ENCODE peak calls at places on chromosomes 16 and 17, in eight cellular contexts. One of them, this sample, is unnamed.

GRCh38 chr16:53743149-53743566 is 39.2 kb downstream of the FTO start:
- DNase-seq in smooth muscle cell of the brain vasculature: no peak
- DNase-seq in A549: peak; percentile 70
- DNase-seq in effector memory CD4-positive, alpha-beta T cell: no peak
- DNase-seq in GM13977: no peak
- DNase-seq in kidney tubule cell: peak; percentile 44
- DNase-seq in left ventricle myocardium inferior: no peak
- DNase-seq in astrocyte of the cerebellum: no peak
- DNase-seq in this sample: no peak

GRCh38 chr17:75065562-75066151 is 18.6 kb downstream of the KCTD2 start:
- DNase-seq in smooth muscle cell of the brain vasculature: no peak
- DNase-seq in GM13977: peak; percentile 59
- DNase-seq in A549: no peak
- DNase-seq in left ventricle myocardium inferior: no peak
- DNase-seq in astrocyte of the cerebellum: no peak
- DNase-seq in kidney tubule cell: peak; percentile 55
- DNase-seq in effector memory CD4-positive, alpha-beta T cell: no peak
- DNase-seq in this sample: no peak

GRCh38 chr16:66740010-66740409 is 11.4 kb downstream of the DYNC1LI2 start:
- DNase-seq in effector memory CD4-positive, alpha-beta T cell: no peak
- DNase-seq in astrocyte of the cerebellum: no peak
- DNase-seq in left ventricle myocardium inferior: no peak
- DNase-seq in smooth muscle cell of the brain vasculature: no peak
- DNase-seq in GM13977: peak; percentile 64
- DNase-seq in A549: peak; percentile 51
- DNase-seq in kidney tubule cell: peak; percentile 53
- DNase-seq in this sample: peak; percentile 47

GRCh38 chr16:72884037-72884436 is 163.9 kb downstream of the ZFHX3 start:
- DNase-seq in smooth muscle cell of the brain vasculature: no peak
- DNase-seq in A549: no peak
- DNase-seq in GM13977: no peak
- DNase-seq in astrocyte of the cerebellum: no peak
- DNase-seq in left ventricle myocardium inferior: no peak
- DNase-seq in effector memory CD4-positive, alpha-beta T cell: no peak
- DNase-seq in kidney tubule cell: no peak
- DNase-seq in this sample: no peak

GRCh38 chr16:57893559-57894389 is 77.2 kb downstream of the CNGB1 start:
- DNase-seq in GM13977: no peak
- DNase-seq in A549: peak; percentile 96
- DNase-seq in kidney tubule cell: peak; percentile 99
- DNase-seq in left ventricle myocardium inferior: no peak
- DNase-seq in effector memory CD4-positive, alpha-beta T cell: no peak
- DNase-seq in astrocyte of the cerebellum: peak; percentile 40
- DNase-seq in smooth muscle cell of the brain vasculature: no peak
- DNase-seq in this sample: peak; percentile 9

GRCh38 chr16:84367750-84368320 is 503 bp upstream of the ATP2C2 start:
- DNase-seq in left ventricle myocardium inferior: no peak
- DNase-seq in smooth muscle cell of the brain vasculature: no peak
- DNase-seq in GM13977: no peak
- DNase-seq in kidney tubule cell: no peak
- DNase-seq in astrocyte of the cerebellum: no peak
- DNase-seq in effector memory CD4-positive, alpha-beta T cell: no peak
- DNase-seq in A549: no peak
- DNase-seq in this sample: no peak

GRCh38 chr16:70608516-70608915 is 37.8 kb upstream of the IL34 start:
- DNase-seq in smooth muscle cell of the brain vasculature: no peak
- DNase-seq in effector memory CD4-positive, alpha-beta T cell: no peak
- DNase-seq in astrocyte of the cerebellum: no peak
- DNase-seq in GM13977: no peak
- DNase-seq in A549: no peak
- DNase-seq in left ventricle myocardium inferior: no peak
- DNase-seq in kidney tubule cell: peak; percentile 6
- DNase-seq in this sample: no peak

GRCh38 chr17:4551141-4551540 is 4.0 kb downstream of the MYBBP1A start:
- DNase-seq in effector memory CD4-positive, alpha-beta T cell: no peak
- DNase-seq in smooth muscle cell of the brain vasculature: no peak
- DNase-seq in kidney tubule cell: no peak
- DNase-seq in astrocyte of the cerebellum: no peak
- DNase-seq in left ventricle myocardium inferior: no peak
- DNase-seq in GM13977: no peak
- DNase-seq in A549: peak; percentile 62
- DNase-seq in this sample: no peak

GRCh38 chr17:6028294-6028693 is 41.9 kb upstream of the WSCD1 start:
- DNase-seq in left ventricle myocardium inferior: no peak
- DNase-seq in GM13977: no peak
- DNase-seq in A549: no peak
- DNase-seq in effector memory CD4-positive, alpha-beta T cell: no peak
- DNase-seq in astrocyte of the cerebellum: no peak
- DNase-seq in smooth muscle cell of the brain vasculature: no peak
- DNase-seq in kidney tubule cell: peak; percentile 49
- DNase-seq in this sample: no peak

GRCh38 chr17:7929158-7930029 is at the start of gene KCNAB3:
- DNase-seq in effector memory CD4-positive, alpha-beta T cell: no peak
- DNase-seq in left ventricle myocardium inferior: peak; percentile 27
- DNase-seq in kidney tubule cell: no peak
- DNase-seq in A549: peak; percentile 32
- DNase-seq in astrocyte of the cerebellum: peak; percentile 33
- DNase-seq in GM13977: no peak
- DNase-seq in smooth muscle cell of the brain vasculature: peak; percentile 24
- DNase-seq in this sample: peak; percentile 66

GRCh38 chr17:75733471-75733870 is 12.2 kb downstream of the ITGB4 start:
- DNase-seq in left ventricle myocardium inferior: no peak
- DNase-seq in kidney tubule cell: no peak
- DNase-seq in A549: no peak
- DNase-seq in astrocyte of the cerebellum: no peak
- DNase-seq in smooth muscle cell of the brain vasculature: no peak
- DNase-seq in GM13977: no peak
- DNase-seq in effector memory CD4-positive, alpha-beta T cell: no peak
- DNase-seq in this sample: no peak

GRCh38 chr17:410674-411401 is 58.2 kb upstream of the RPH3AL start:
- DNase-seq in effector memory CD4-positive, alpha-beta T cell: peak; percentile 55
- DNase-seq in GM13977: no peak
- DNase-seq in A549: peak; percentile 42
- DNase-seq in kidney tubule cell: peak; percentile 36
- DNase-seq in left ventricle myocardium inferior: no peak
- DNase-seq in astrocyte of the cerebellum: no peak
- DNase-seq in smooth muscle cell of the brain vasculature: no peak
- DNase-seq in this sample: peak; percentile 30

GRCh38 chr16:77273-77806 is 685 bp upstream of the MPG start:
- DNase-seq in kidney tubule cell: peak; percentile 43
- DNase-seq in A549: peak; percentile 73
- DNase-seq in effector memory CD4-positive, alpha-beta T cell: no peak
- DNase-seq in GM13977: peak; percentile 82
- DNase-seq in astrocyte of the cerebellum: no peak
- DNase-seq in smooth muscle cell of the brain vasculature: no peak
- DNase-seq in left ventricle myocardium inferior: peak; percentile 67
- DNase-seq in this sample: no peak

GRCh38 chr17:82475458-82475857 is 16.9 kb downstream of the NARF start:
- DNase-seq in astrocyte of the cerebellum: no peak
- DNase-seq in kidney tubule cell: no peak
- DNase-seq in left ventricle myocardium inferior: no peak
- DNase-seq in smooth muscle cell of the brain vasculature: no peak
- DNase-seq in effector memory CD4-positive, alpha-beta T cell: no peak
- DNase-seq in A549: no peak
- DNase-seq in GM13977: no peak
- DNase-seq in this sample: no peak

GRCh38 chr17:28712037-28712704 is 483 bp upstream of the PROCA1 start:
- DNase-seq in effector memory CD4-positive, alpha-beta T cell: peak; percentile 45
- DNase-seq in kidney tubule cell: no peak
- DNase-seq in astrocyte of the cerebellum: no peak
- DNase-seq in smooth muscle cell of the brain vasculature: no peak
- DNase-seq in A549: no peak
- DNase-seq in left ventricle myocardium inferior: peak; percentile 63
- DNase-seq in GM13977: peak; percentile 85
- DNase-seq in this sample: no peak

GRCh38 chr17:4534928-4535666 is 20.1 kb downstream of the MYBBP1A start:
- DNase-seq in effector memory CD4-positive, alpha-beta T cell: no peak
- DNase-seq in astrocyte of the cerebellum: no peak
- DNase-seq in kidney tubule cell: no peak
- DNase-seq in A549: no peak
- DNase-seq in smooth muscle cell of the brain vasculature: no peak
- DNase-seq in GM13977: no peak
- DNase-seq in left ventricle myocardium inferior: no peak
- DNase-seq in this sample: peak; percentile 68

GRCh38 chr17:16439303-16439791 is 24.0 kb downstream of the TRPV2 start:
- DNase-seq in astrocyte of the cerebellum: no peak
- DNase-seq in left ventricle myocardium inferior: no peak
- DNase-seq in smooth muscle cell of the brain vasculature: no peak
- DNase-seq in GM13977: no peak
- DNase-seq in A549: no peak
- DNase-seq in effector memory CD4-positive, alpha-beta T cell: no peak
- DNase-seq in kidney tubule cell: peak; percentile 49
- DNase-seq in this sample: no peak

GRCh38 chr17:5587431-5588032 is 3.2 kb upstream of the NLRP1 start:
- DNase-seq in GM13977: peak; percentile 74
- DNase-seq in A549: peak; percentile 79
- DNase-seq in astrocyte of the cerebellum: peak; percentile 70
- DNase-seq in left ventricle myocardium inferior: no peak
- DNase-seq in effector memory CD4-positive, alpha-beta T cell: no peak
- DNase-seq in kidney tubule cell: peak; percentile 80
- DNase-seq in smooth muscle cell of the brain vasculature: peak; percentile 52
- DNase-seq in this sample: peak; percentile 78

GRCh38 chr16:11530171-11530940 is 56.4 kb downstream of the LITAF start:
- DNase-seq in left ventricle myocardium inferior: no peak
- DNase-seq in kidney tubule cell: peak; percentile 66
- DNase-seq in GM13977: no peak
- DNase-seq in smooth muscle cell of the brain vasculature: no peak
- DNase-seq in astrocyte of the cerebellum: no peak
- DNase-seq in A549: peak; percentile 59
- DNase-seq in effector memory CD4-positive, alpha-beta T cell: no peak
- DNase-seq in this sample: no peak

GRCh38 chr16:65909310-65910050 is 457.0 kb upstream of the CDH5 start:
- DNase-seq in A549: no peak
- DNase-seq in astrocyte of the cerebellum: no peak
- DNase-seq in GM13977: no peak
- DNase-seq in kidney tubule cell: no peak
- DNase-seq in effector memory CD4-positive, alpha-beta T cell: no peak
- DNase-seq in left ventricle myocardium inferior: no peak
- DNase-seq in smooth muscle cell of the brain vasculature: no peak
- DNase-seq in this sample: no peak

GRCh38 chr17:36608794-36609497 is 7.6 kb downstream of the MRM1 start:
- DNase-seq in kidney tubule cell: peak; percentile 56
- DNase-seq in A549: peak; percentile 62
- DNase-seq in astrocyte of the cerebellum: peak; percentile 41
- DNase-seq in GM13977: no peak
- DNase-seq in smooth muscle cell of the brain vasculature: no peak
- DNase-seq in effector memory CD4-positive, alpha-beta T cell: no peak
- DNase-seq in left ventricle myocardium inferior: peak; percentile 27
- DNase-seq in this sample: no peak

GRCh38 chr17:79097226-79098055 is 22.8 kb downstream of the ENGASE start:
- DNase-seq in effector memory CD4-positive, alpha-beta T cell: no peak
- DNase-seq in left ventricle myocardium inferior: no peak
- DNase-seq in smooth muscle cell of the brain vasculature: no peak
- DNase-seq in astrocyte of the cerebellum: no peak
- DNase-seq in A549: no peak
- DNase-seq in GM13977: no peak
- DNase-seq in kidney tubule cell: no peak
- DNase-seq in this sample: no peak

GRCh38 chr17:29615492-29616299 is 7.0 kb downstream of the CORO6 start:
- DNase-seq in effector memory CD4-positive, alpha-beta T cell: peak; percentile 82
- DNase-seq in kidney tubule cell: peak; percentile 80
- DNase-seq in GM13977: peak; percentile 96
- DNase-seq in smooth muscle cell of the brain vasculature: no peak
- DNase-seq in A549: peak; percentile 73
- DNase-seq in astrocyte of the cerebellum: no peak
- DNase-seq in left ventricle myocardium inferior: peak; percentile 87
- DNase-seq in this sample: peak; percentile 96

GRCh38 chr17:50051606-50052005 is 4.3 kb upstream of the ITGA3 start:
- DNase-seq in astrocyte of the cerebellum: no peak
- DNase-seq in kidney tubule cell: no peak
- DNase-seq in GM13977: no peak
- DNase-seq in effector memory CD4-positive, alpha-beta T cell: no peak
- DNase-seq in smooth muscle cell of the brain vasculature: no peak
- DNase-seq in left ventricle myocardium inferior: no peak
- DNase-seq in A549: no peak
- DNase-seq in this sample: no peak

GRCh38 chr16:425740-426114 is 278 bp downstream of the RAB11FIP3 start:
- DNase-seq in A549: no peak
- DNase-seq in smooth muscle cell of the brain vasculature: no peak
- DNase-seq in astrocyte of the cerebellum: no peak
- DNase-seq in GM13977: no peak
- DNase-seq in kidney tubule cell: no peak
- DNase-seq in left ventricle myocardium inferior: no peak
- DNase-seq in effector memory CD4-positive, alpha-beta T cell: peak; percentile 11
- DNase-seq in this sample: no peak

GRCh38 chr16:88534731-88535141 is 35.5 kb upstream of the ZC3H18 start:
- DNase-seq in A549: peak; percentile 69
- DNase-seq in kidney tubule cell: peak; percentile 54
- DNase-seq in effector memory CD4-positive, alpha-beta T cell: no peak
- DNase-seq in left ventricle myocardium inferior: peak; percentile 57
- DNase-seq in smooth muscle cell of the brain vasculature: no peak
- DNase-seq in astrocyte of the cerebellum: no peak
- DNase-seq in GM13977: peak; percentile 80
- DNase-seq in this sample: no peak

GRCh38 chr16:61823326-61823725 is 212.9 kb downstream of the CDH8 start:
- DNase-seq in astrocyte of the cerebellum: no peak
- DNase-seq in smooth muscle cell of the brain vasculature: no peak
- DNase-seq in left ventricle myocardium inferior: no peak
- DNase-seq in A549: no peak
- DNase-seq in kidney tubule cell: no peak
- DNase-seq in effector memory CD4-positive, alpha-beta T cell: no peak
- DNase-seq in GM13977: no peak
- DNase-seq in this sample: no peak

GRCh38 chr16:1907226-1907849 is 10.9 kb downstream of the HS3ST6 start:
- DNase-seq in effector memory CD4-positive, alpha-beta T cell: no peak
- DNase-seq in GM13977: no peak
- DNase-seq in astrocyte of the cerebellum: no peak
- DNase-seq in A549: no peak
- DNase-seq in left ventricle myocardium inferior: no peak
- DNase-seq in smooth muscle cell of the brain vasculature: no peak
- DNase-seq in kidney tubule cell: no peak
- DNase-seq in this sample: no peak

GRCh38 chr16:57265850-57266530 is 18.5 kb downstream of the PLLP start:
- DNase-seq in effector memory CD4-positive, alpha-beta T cell: no peak
- DNase-seq in astrocyte of the cerebellum: peak; percentile 26
- DNase-seq in smooth muscle cell of the brain vasculature: no peak
- DNase-seq in kidney tubule cell: peak; percentile 89
- DNase-seq in left ventricle myocardium inferior: peak; percentile 81
- DNase-seq in GM13977: no peak
- DNase-seq in A549: no peak
- DNase-seq in this sample: peak; percentile 81

GRCh38 chr16:68200120-68200783 is 35.7 kb downstream of the ESRP2 start:
- DNase-seq in effector memory CD4-positive, alpha-beta T cell: no peak
- DNase-seq in GM13977: peak; percentile 28
- DNase-seq in kidney tubule cell: no peak
- DNase-seq in A549: peak; percentile 13
- DNase-seq in left ventricle myocardium inferior: no peak
- DNase-seq in astrocyte of the cerebellum: peak; percentile 1
- DNase-seq in smooth muscle cell of the brain vasculature: no peak
- DNase-seq in this sample: no peak

GRCh38 chr16:27154573-27155521 is 48.5 kb upstream of the KDM8 start:
- DNase-seq in kidney tubule cell: peak; percentile 21
- DNase-seq in effector memory CD4-positive, alpha-beta T cell: peak; percentile 24
- DNase-seq in smooth muscle cell of the brain vasculature: no peak
- DNase-seq in astrocyte of the cerebellum: no peak
- DNase-seq in GM13977: peak; percentile 72
- DNase-seq in A549: peak; percentile 31
- DNase-seq in left ventricle myocardium inferior: peak; percentile 63
- DNase-seq in this sample: peak; percentile 9

GRCh38 chr17:41734139-41734948 is at the start of gene HAP1:
- DNase-seq in effector memory CD4-positive, alpha-beta T cell: no peak
- DNase-seq in GM13977: no peak
- DNase-seq in smooth muscle cell of the brain vasculature: no peak
- DNase-seq in A549: peak; percentile 76
- DNase-seq in left ventricle myocardium inferior: no peak
- DNase-seq in astrocyte of the cerebellum: no peak
- DNase-seq in kidney tubule cell: peak; percentile 44
- DNase-seq in this sample: peak; percentile 13

GRCh38 chr17:82289822-82290541 is 16.5 kb upstream of the CSNK1D start:
- DNase-seq in astrocyte of the cerebellum: no peak
- DNase-seq in smooth muscle cell of the brain vasculature: no peak
- DNase-seq in left ventricle myocardium inferior: no peak
- DNase-seq in kidney tubule cell: no peak
- DNase-seq in effector memory CD4-positive, alpha-beta T cell: no peak
- DNase-seq in GM13977: no peak
- DNase-seq in A549: no peak
- DNase-seq in this sample: no peak

GRCh38 chr17:47685556-47686275 is 8.2 kb upstream of the TBKBP1 start:
- DNase-seq in left ventricle myocardium inferior: no peak
- DNase-seq in A549: no peak
- DNase-seq in GM13977: no peak
- DNase-seq in kidney tubule cell: peak; percentile 65
- DNase-seq in effector memory CD4-positive, alpha-beta T cell: no peak
- DNase-seq in smooth muscle cell of the brain vasculature: no peak
- DNase-seq in astrocyte of the cerebellum: no peak
- DNase-seq in this sample: no peak

This sample was measured in globus pallidus.